ENCODE peak calls at places on chromosomes 1 and 21, in five cellular contexts. O is HCT116, P is H1, D is K562, V is GM12878. S is an unnamed sample.

GRCh38 chr21:17003763-17004373 is 509.0 kb upstream of the CXADR start:
- DNase-seq in P (no peak), D (no peak), V (no peak), O (no peak), S (no peak)

GRCh38 chr1:14019461-14019860 is 319.5 kb downstream of the PRDM2 start:
- DNase-seq in D (no peak), V (no peak), P (no peak), O (no peak), S (no peak)

GRCh38 chr1:85553416-85553815 is 27.1 kb upstream of the CCN1 start:
- DNase-seq in D (no peak), V (no peak), P (no peak), O (no peak), S (no peak)

GRCh38 chr21:42343556-42343955 is 7.2 kb downstream of the TFF2 start:
- DNase-seq in V (no peak), P (no peak), D (no peak), O (no peak), S (no peak)

GRCh38 chr1:90443340-90443739 is 273.8 kb downstream of the BARHL2 start:
- DNase-seq in O (no peak), V (no peak), P (no peak), D (no peak), S (no peak)

GRCh38 chr1:86380257-86380861 is 15.8 kb downstream of the ODF2L start:
- DNase-seq in O (peak; percentile 71), D (peak; percentile 46), V (peak; percentile 45), P (no peak), S (peak; percentile 76)

GRCh38 chr1:65881070-65881594 is 88.4 kb downstream of the PDE4B start:
- DNase-seq in D (no peak), V (no peak), O (no peak), P (no peak), S (no peak)

GRCh38 chr1:58162952-58163550 is 383.5 kb downstream of the OMA1 start:
- DNase-seq in V (no peak), D (peak; percentile 35), O (peak; percentile 47), P (peak; percentile 31), S (peak; percentile 67)

GRCh38 chr1:162070094-162070748 is 730 bp downstream of the NOS1AP start:
- DNase-seq in P (no peak), V (no peak), D (peak; percentile 12), O (no peak), S (peak; percentile 61)

GRCh38 chr1:151992345-151993083 is 1.1 kb downstream of the S100A10 start:
- DNase-seq in P (peak; percentile 77), O (peak; percentile 99), D (peak; percentile 65), V (no peak), S (peak; percentile 45)

GRCh38 chr1:230986976-230987375 is 8.1 kb downstream of the ARV1 start:
- DNase-seq in P (no peak), O (no peak), V (no peak), D (no peak), S (no peak)

GRCh38 chr1:1602941-1603506 is 3.1 kb upstream of the FNDC10 start:
- DNase-seq in V (no peak), P (no peak), D (no peak), O (no peak), S (no peak)

GRCh38 chr1:225845633-225846259 is 35.8 kb downstream of the EPHX1 start:
- DNase-seq in O (peak; percentile 61), V (no peak), D (peak; percentile 79), P (peak; percentile 82), S (peak; percentile 65)

GRCh38 chr1:172323666-172324065 is 96.8 kb upstream of the C1orf105 start:
- DNase-seq in P (no peak), V (no peak), O (no peak), D (no peak), S (no peak)

GRCh38 chr1:164611754-164612642 is 53.0 kb downstream of the PBX1 start:
- DNase-seq in V (no peak), D (no peak), P (no peak), O (peak; percentile 71), S (peak; percentile 71)

GRCh38 chr1:212514782-212515181 is 82.1 kb downstream of the NENF start:
- DNase-seq in V (no peak), D (no peak), P (no peak), O (no peak), S (no peak)

GRCh38 chr1:173532237-173532636 is 55.1 kb downstream of the PRDX6 start:
- DNase-seq in D (no peak), P (no peak), O (no peak), V (no peak), S (no peak)

GRCh38 chr21:45513741-45514310 is 28.4 kb downstream of the SLC19A1 start:
- DNase-seq in O (no peak), D (no peak), V (no peak), P (no peak), S (no peak)

GRCh38 chr1:196407358-196408041 is 200.7 kb downstream of the KCNT2 start:
- DNase-seq in O (no peak), D (no peak), V (no peak), P (no peak), S (peak; percentile 65)

GRCh38 chr21:28473530-28474225 is 519.0 kb downstream of the LTN1 start:
- DNase-seq in D (no peak), O (no peak), V (no peak), P (no peak), S (no peak)

GRCh38 chr1:155322571-155322952 is 1.9 kb downstream of the RUSC1 start:
- DNase-seq in V (no peak), P (no peak), O (no peak), D (no peak), S (peak; percentile 19)

GRCh38 chr1:14765773-14766172 is 167.3 kb downstream of the KAZN start:
- DNase-seq in D (no peak), V (no peak), O (no peak), P (no peak), S (no peak)

GRCh38 chr1:237562247-237562823 is 328.4 kb downstream of the ZP4 start:
- DNase-seq in D (peak; percentile 59), P (no peak), V (peak; percentile 4), O (no peak), S (peak; percentile 83)

GRCh38 chr1:175506081-175506480 is 237.3 kb downstream of the TNR start:
- DNase-seq in O (no peak), D (no peak), P (no peak), V (no peak), S (no peak)

DNA sequence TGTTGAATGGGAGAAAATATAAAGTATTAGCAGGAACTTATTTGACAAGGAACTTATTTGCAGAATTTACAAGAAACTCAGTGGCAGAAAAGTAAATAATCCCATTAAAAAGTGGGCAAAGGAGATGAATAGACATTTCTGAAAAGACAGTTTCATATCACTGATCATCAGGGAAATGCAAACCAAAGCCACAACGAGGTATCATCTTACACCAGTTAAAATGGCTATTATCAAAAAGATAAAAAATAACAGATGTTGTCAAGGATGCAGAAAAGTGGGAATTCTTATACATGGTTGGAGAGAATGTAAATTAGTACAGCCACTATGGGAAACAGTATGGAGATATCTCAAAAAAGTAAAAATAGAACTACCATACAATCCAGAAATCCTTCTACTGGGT is 61.0 kb downstream of the SYT14 start:
- DNase-seq in O (no peak), V (no peak), P (no peak), D (no peak), S (no peak)
- TF ChIP-seq JUND in O (no peak), V (no peak), P (no peak), D (no peak), S (no peak)

GRCh38 chr1:77316006-77316405 is 34.2 kb downstream of the AK5 start:
- DNase-seq in P (no peak), D (no peak), O (no peak), V (no peak), S (no peak)

GRCh38 chr1:77316966-77317365 is 35.1 kb downstream of the AK5 start:
- DNase-seq in P (no peak), O (no peak), V (no peak), D (no peak), S (no peak)

GRCh38 chr1:77319036-77319705 is 37.4 kb downstream of the AK5 start:
- DNase-seq in V (no peak), O (no peak), D (no peak), P (no peak), S (no peak)

GRCh38 chr1:77308889-77309621 is 27.2 kb downstream of the AK5 start:
- DNase-seq in P (no peak), O (no peak), V (no peak), D (no peak), S (no peak)

DNA sequence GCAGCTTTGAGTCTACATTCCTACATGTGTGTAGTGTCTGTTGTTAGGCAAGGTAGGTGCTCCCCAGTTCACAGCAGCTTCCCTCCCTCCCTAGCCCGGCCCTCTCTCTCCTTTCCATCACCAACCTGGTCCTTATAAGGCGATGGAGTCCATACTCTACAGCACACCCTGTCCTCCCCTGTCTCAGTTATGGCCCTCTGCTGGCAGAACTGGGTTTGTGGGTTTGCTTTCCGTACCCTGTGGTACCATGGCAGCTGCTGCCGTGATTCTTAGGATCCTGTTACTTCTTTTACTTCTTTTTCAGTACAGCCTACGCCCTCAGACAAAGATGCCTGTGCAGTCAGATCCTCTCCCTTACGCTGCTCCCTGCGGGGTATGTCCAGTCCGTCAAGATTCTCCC is 31.7 kb downstream of the AK5 start:
- DNase-seq in P (peak; percentile 58), O (peak; percentile 33), V (no peak), D (peak; percentile 8), S (no peak)
- TF ChIP-seq JUND in P (no peak), O (no peak), V (no peak), D (no peak), S (no peak)

DNA sequence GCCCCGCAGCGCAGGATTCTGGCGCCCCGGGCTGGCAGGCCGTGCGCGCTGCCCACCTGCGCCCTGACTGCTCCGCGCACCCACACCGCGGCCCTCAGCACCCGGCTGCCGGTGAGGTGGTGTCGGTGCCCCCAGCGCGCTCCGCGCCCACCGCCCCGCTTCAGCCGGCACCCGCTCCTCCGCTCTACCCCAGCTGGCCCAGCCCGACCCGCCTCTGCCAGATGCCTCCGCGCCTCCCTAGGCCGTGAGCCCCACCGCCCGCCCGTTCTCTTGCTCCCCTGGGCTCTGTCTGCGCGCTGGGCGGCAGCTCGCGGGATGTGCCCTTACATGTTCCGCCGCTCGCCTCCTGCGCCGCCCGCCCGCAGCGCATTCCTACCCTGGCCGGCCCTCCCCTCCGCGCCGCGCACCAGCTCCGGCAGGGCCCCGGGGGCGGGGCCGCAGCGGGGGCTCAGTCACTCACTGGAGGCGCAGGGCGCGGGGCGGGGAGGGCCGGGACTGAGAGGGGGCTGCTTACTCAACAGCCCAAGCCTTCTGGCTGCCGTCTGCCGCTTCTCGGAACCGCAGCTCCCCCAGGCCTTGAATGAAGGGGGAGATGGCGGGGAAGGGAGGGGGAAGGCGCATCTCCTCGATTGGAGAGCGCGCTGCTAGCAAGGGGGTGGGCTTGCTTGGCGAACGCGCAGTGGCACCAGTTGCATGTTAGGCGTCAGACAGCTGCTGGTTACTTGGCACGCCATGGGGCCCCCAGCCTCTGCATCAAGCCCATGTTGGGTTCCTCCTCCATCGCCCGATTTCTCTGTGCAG is at the start of gene PHLDA3:
- DNase-seq in O (no peak), P (peak; percentile 77), D (peak; percentile 81), V (no peak), S (peak; percentile 87)
- TF ChIP-seq JUND in O (no peak), P (no peak), D (no peak), V (no peak), S (no peak)

GRCh38 chr1:25673962-25674928 is 57.7 kb downstream of the MAN1C1 start:
- DNase-seq in D (no peak), V (no peak), P (no peak), O (no peak), S (no peak)

GRCh38 chr1:25679170-25679569 is 62.6 kb downstream of the MAN1C1 start:
- DNase-seq in P (no peak), O (no peak), D (no peak), V (no peak), S (no peak)

GRCh38 chr1:25676488-25676887 is 59.9 kb downstream of the MAN1C1 start:
- DNase-seq in V (no peak), P (no peak), D (no peak), O (no peak), S (no peak)

GRCh38 chr1:25675729-25676476 is 59.3 kb downstream of the MAN1C1 start:
- DNase-seq in D (no peak), P (no peak), V (peak; percentile 93), O (no peak), S (no peak)

GRCh38 chr1:25677193-25677773 is 60.7 kb downstream of the MAN1C1 start:
- DNase-seq in P (no peak), D (no peak), V (no peak), O (no peak), S (no peak)
- TF ChIP-seq JUND in P (no peak), D (no peak), V (no peak), O (no peak), S (no peak)

S was measured in T47D.